ENCODE peak calls at places on chromosomes 3 and 15, in four cellular contexts. L is K562, A is HepG2, D is GM12878. Q is an unnamed sample.

GRCh38 chr3:113339616-113340244 is 101.6 kb downstream of the CFAP44 start:
- DNase-seq in D (no peak), A (no peak), L (no peak), Q (no peak)

GRCh38 chr3:170589113-170589512 is 3.2 kb upstream of the SLC7A14 start:
- DNase-seq in A (no peak), L (no peak), D (no peak), Q (no peak)

GRCh38 chr3:184765730-184766074 is 46.3 kb upstream of the VPS8 start:
- DNase-seq in L (no peak), A (no peak), D (peak; percentile 21), Q (no peak)

GRCh38 chr15:73897441-73898261 is 24.3 kb downstream of the TBC1D21 start:
- DNase-seq in D (no peak), A (peak; percentile 25), L (peak; percentile 94), Q (peak; percentile 81)

GRCh38 chr3:49133226-49133951 is 539 bp upstream of the LAMB2 start:
- DNase-seq in L (peak; percentile 75), A (peak; percentile 80), D (no peak), Q (peak; percentile 89)

GRCh38 chr3:54900954-54901591 is 26.8 kb downstream of the LRTM1 start:
- DNase-seq in D (no peak), L (no peak), A (no peak), Q (no peak)

GRCh38 chr3:185473290-185473815 is 25.5 kb downstream of the TMEM41A start:
- DNase-seq in D (no peak), L (peak; percentile 75), A (no peak), Q (no peak)

GRCh38 chr3:126551066-126551838 is 7.5 kb downstream of the C3orf22 start:
- DNase-seq in D (no peak), A (no peak), L (no peak), Q (peak; percentile 23)

GRCh38 chr3:114179575-114179974 is 723 bp upstream of the DRD3 start:
- DNase-seq in L (no peak), A (peak; percentile 18), D (no peak), Q (peak; percentile 42)

GRCh38 chr3:149615731-149616221 is 42.0 kb downstream of the WWTR1 start:
- DNase-seq in D (no peak), L (peak; percentile 18), A (peak; percentile 48), Q (no peak)

GRCh38 chr15:53037904-53038303 is 247.8 kb upstream of the ONECUT1 start:
- DNase-seq in D (no peak), A (no peak), L (no peak), Q (no peak)

GRCh38 chr3:11661827-11662226 is 18.1 kb upstream of the VGLL4 start:
- DNase-seq in D (no peak), L (no peak), A (no peak), Q (no peak)

GRCh38 chr15:66835558-66835878 is 133.5 kb downstream of the SMAD6 start:
- DNase-seq in A (no peak), L (no peak), D (peak; percentile 39), Q (no peak)

GRCh38 chr3:4474683-4475490 is 7.8 kb upstream of the SUMF1 start:
- DNase-seq in A (no peak), L (no peak), D (peak; percentile 81), Q (no peak)
- TF ChIP-seq FOXM1 in A (no peak), L (no peak), D (no peak), Q (no peak)

GRCh38 chr3:24595801-24596200 is 101.2 kb upstream of the THRB start:
- DNase-seq in L (no peak), A (no peak), D (no peak), Q (no peak)
- TF ChIP-seq YY1 in L (no peak), A (no peak), D (no peak), Q (no peak)

GRCh38 chr3:118641608-118642007 is 393.0 kb downstream of the IGSF11 start:
- DNase-seq in A (no peak), L (no peak), D (no peak), Q (peak; percentile 75)
- TF ChIP-seq FOXM1 in A (no peak), L (no peak), D (no peak), Q (no peak)

GRCh38 chr3:196707566-196707965 is 4.5 kb downstream of the CEP19 start:
- DNase-seq in L (no peak), A (no peak), D (no peak), Q (no peak)

GRCh38 chr3:196708467-196708866 is 3.6 kb downstream of the CEP19 start:
- DNase-seq in D (no peak), A (no peak), L (no peak), Q (no peak)

GRCh38 chr3:196711838-196712513 is at the start of the genes CEP19 and PIGX:
- DNase-seq in D (peak; percentile 67), A (peak; percentile 60), L (peak; percentile 99), Q (peak; percentile 99)

DNA sequence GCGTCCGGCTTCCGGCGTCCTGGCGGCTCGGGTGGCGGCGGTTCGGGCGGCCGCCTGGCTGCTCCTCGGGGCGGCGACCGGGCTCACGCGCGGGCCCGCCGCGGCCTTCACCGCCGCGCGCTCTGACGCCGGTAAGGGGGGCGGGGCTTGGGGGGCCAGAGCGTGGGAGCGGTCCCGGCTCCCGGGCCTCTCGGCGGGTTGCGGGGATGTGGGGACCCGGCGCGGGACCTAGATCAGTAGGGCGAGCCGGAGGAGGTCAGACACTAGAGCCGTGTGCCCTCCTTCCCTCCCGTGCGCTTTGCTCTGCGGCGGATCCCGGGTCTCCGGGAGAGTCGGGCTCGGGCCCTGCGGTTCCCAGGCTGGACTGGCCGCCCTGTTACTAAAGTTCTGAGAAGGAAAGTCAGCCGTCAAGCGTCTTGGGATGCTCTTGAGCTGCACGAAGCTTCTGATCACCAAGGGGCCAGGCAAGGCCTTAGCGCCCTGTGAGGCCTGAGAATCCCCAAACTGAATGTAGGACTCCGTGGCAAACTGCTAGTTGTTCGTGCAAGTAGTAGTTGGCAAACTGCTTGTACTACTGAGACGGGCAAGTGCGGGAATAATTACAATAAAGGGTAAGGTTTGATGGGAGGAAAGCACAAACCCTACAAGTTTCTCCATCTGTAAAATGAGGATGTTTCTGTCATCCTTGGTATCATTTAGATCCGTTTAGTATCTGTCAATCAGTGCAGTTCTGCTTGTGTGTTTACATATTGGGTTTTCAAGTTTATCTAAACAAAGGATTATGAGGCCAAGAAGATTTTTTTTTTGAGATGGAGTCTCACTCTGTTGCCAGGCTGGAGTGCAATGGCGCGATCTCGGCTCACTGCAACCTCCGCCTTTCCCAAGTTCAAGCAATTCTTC is 587 bp downstream of the PIGX start:
- DNase-seq in D (no peak), L (peak; percentile 85), A (peak; percentile 14), Q (no peak)
- TF ChIP-seq YY1 in D (no peak), L (no peak), A (no peak), Q (no peak)

DNA sequence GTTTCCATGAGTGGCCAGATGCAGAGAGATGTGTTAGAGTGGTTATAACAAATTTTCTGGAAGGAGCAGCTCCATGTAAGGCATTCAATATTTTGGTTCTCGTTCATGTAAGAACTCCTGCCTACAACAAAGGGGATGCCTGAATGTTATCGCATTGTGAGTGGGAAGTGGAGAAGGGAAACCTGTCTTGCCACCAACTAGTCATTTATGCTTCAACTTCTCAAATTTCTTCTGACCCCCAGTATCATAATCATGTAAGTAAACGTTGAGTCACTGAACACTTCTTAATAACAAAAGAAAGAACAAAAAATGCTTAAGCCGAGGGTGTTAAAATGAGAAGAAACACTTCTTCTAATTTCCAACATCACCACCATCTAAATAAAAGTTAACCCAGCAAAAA is 62.0 kb upstream of the MRPL3 start:
- DNase-seq in A (no peak), L (no peak), D (no peak), Q (no peak)
- TF ChIP-seq FOXM1 in A (no peak), L (no peak), D (no peak), Q (no peak)